ENCODE peak calls at places on chromosome 4, in four cellular contexts. One of them, this sample, is unnamed.

GRCh38 chr4:184473515-184474260 is 662 bp downstream of the IRF2 start:
- DNase-seq in nucleus accumbens: no peak
- DNase-seq in left cardiac atrium: peak; percentile 55
- DNase-seq in activated naive CD4-positive, alpha-beta T cell treated with anti-CD3 and anti-CD28 coated beads, Interleukin-2, amount 50 U/mL, for 16 hours: peak; percentile 59
- DNase-seq in this sample: peak; percentile 37

GRCh38 chr4:151862766-151863165 is 102.0 kb upstream of the GATB start:
- DNase-seq in activated naive CD4-positive, alpha-beta T cell treated with anti-CD3 and anti-CD28 coated beads, Interleukin-2, amount 50 U/mL, for 16 hours: no peak
- DNase-seq in nucleus accumbens: no peak
- DNase-seq in left cardiac atrium: no peak
- DNase-seq in this sample: no peak

GRCh38 chr4:173735055-173735454 is 205.0 kb upstream of the HAND2 start:
- DNase-seq in nucleus accumbens: no peak
- DNase-seq in left cardiac atrium: no peak
- DNase-seq in activated naive CD4-positive, alpha-beta T cell treated with anti-CD3 and anti-CD28 coated beads, Interleukin-2, amount 50 U/mL, for 16 hours: no peak
- DNase-seq in this sample: no peak

GRCh38 chr4:110418641-110419040 is 57.3 kb upstream of the ENPEP start:
- DNase-seq in nucleus accumbens: no peak
- DNase-seq in left cardiac atrium: no peak
- DNase-seq in activated naive CD4-positive, alpha-beta T cell treated with anti-CD3 and anti-CD28 coated beads, Interleukin-2, amount 50 U/mL, for 16 hours: no peak
- DNase-seq in this sample: no peak

GRCh38 chr4:73742776-73743175 is 2.4 kb downstream of the CXCL8 start:
- DNase-seq in activated naive CD4-positive, alpha-beta T cell treated with anti-CD3 and anti-CD28 coated beads, Interleukin-2, amount 50 U/mL, for 16 hours: no peak
- DNase-seq in left cardiac atrium: no peak
- DNase-seq in nucleus accumbens: no peak
- DNase-seq in this sample: no peak

GRCh38 chr4:84673475-84674230 is 90.7 kb downstream of the CDS1 start:
- DNase-seq in nucleus accumbens: no peak
- DNase-seq in left cardiac atrium: no peak
- DNase-seq in activated naive CD4-positive, alpha-beta T cell treated with anti-CD3 and anti-CD28 coated beads, Interleukin-2, amount 50 U/mL, for 16 hours: no peak
- DNase-seq in this sample: no peak

GRCh38 chr4:107027379-107027778 is 8.7 kb downstream of the DKK2 start:
- DNase-seq in left cardiac atrium: no peak
- DNase-seq in nucleus accumbens: no peak
- DNase-seq in activated naive CD4-positive, alpha-beta T cell treated with anti-CD3 and anti-CD28 coated beads, Interleukin-2, amount 50 U/mL, for 16 hours: no peak
- DNase-seq in this sample: no peak

GRCh38 chr4:172858731-172859230 is 309.8 kb upstream of the GALNT7 start:
- DNase-seq in nucleus accumbens: no peak
- DNase-seq in left cardiac atrium: no peak
- DNase-seq in activated naive CD4-positive, alpha-beta T cell treated with anti-CD3 and anti-CD28 coated beads, Interleukin-2, amount 50 U/mL, for 16 hours: no peak
- DNase-seq in this sample: no peak

GRCh38 chr4:153514001-153514526 is 47.9 kb downstream of the TMEM131L start:
- DNase-seq in activated naive CD4-positive, alpha-beta T cell treated with anti-CD3 and anti-CD28 coated beads, Interleukin-2, amount 50 U/mL, for 16 hours: no peak
- DNase-seq in nucleus accumbens: no peak
- DNase-seq in left cardiac atrium: no peak
- DNase-seq in this sample: no peak

GRCh38 chr4:87005690-87006461 is 71.1 kb downstream of the AFF1 start:
- DNase-seq in activated naive CD4-positive, alpha-beta T cell treated with anti-CD3 and anti-CD28 coated beads, Interleukin-2, amount 50 U/mL, for 16 hours: peak; percentile 34
- DNase-seq in nucleus accumbens: no peak
- DNase-seq in left cardiac atrium: no peak
- DNase-seq in this sample: peak; percentile 33

GRCh38 chr4:2881431-2881830 is 37.8 kb downstream of the ADD1 start:
- DNase-seq in left cardiac atrium: no peak
- DNase-seq in nucleus accumbens: no peak
- DNase-seq in activated naive CD4-positive, alpha-beta T cell treated with anti-CD3 and anti-CD28 coated beads, Interleukin-2, amount 50 U/mL, for 16 hours: no peak
- DNase-seq in this sample: no peak

GRCh38 chr4:8101796-8102355 is 56.7 kb downstream of the ABLIM2 start:
- DNase-seq in nucleus accumbens: no peak
- DNase-seq in left cardiac atrium: no peak
- DNase-seq in activated naive CD4-positive, alpha-beta T cell treated with anti-CD3 and anti-CD28 coated beads, Interleukin-2, amount 50 U/mL, for 16 hours: no peak
- DNase-seq in this sample: no peak